ENCODE peak calls at places on chromosome 12, in seven cellular contexts. V is caudate nucleus, A is T-cell, O is heart left ventricle, R is neural crest cell, Q is Peyer's patch, E is AG08395. I is an unnamed sample.

GRCh38 chr12:102232446-102232845 is 34.8 kb upstream of the PMCH start:
- DNase-seq in V (no peak), A (no peak), O (no peak), R (no peak), Q (no peak), E (peak), I (peak)

GRCh38 chr12:103140217-103140616 is 182.7 kb downstream of the ASCL1 start:
- DNase-seq in V (no peak), A (no peak), O (no peak), R (no peak), Q (no peak), E (no peak), I (no peak)

GRCh38 chr12:55068416-55069010 is 48.7 kb downstream of the NEUROD4 start:
- DNase-seq in V (no peak), A (no peak), O (no peak), R (peak), Q (no peak), E (peak), I (peak)

GRCh38 chr12:62078020-62078419 is 182.2 kb upstream of the USP15 start:
- DNase-seq in V (no peak), A (no peak), O (no peak), R (no peak), Q (no peak), E (no peak), I (no peak)

GRCh38 chr12:123097521-123098084 is 53.3 kb downstream of the PITPNM2 start:
- DNase-seq in V (no peak), A (no peak), O (peak), R (no peak), Q (no peak), E (no peak), I (no peak)

GRCh38 chr12:90909069-90909676 is 45.8 kb downstream of the CCER1 start:
- DNase-seq in V (no peak), A (no peak), O (no peak), R (peak), Q (no peak), E (peak), I (peak)

GRCh38 chr12:52091869-52092268 is 12.4 kb downstream of the SMIM41 start:
- DNase-seq in V (no peak), A (no peak), O (no peak), R (no peak), Q (no peak), E (no peak), I (no peak)

GRCh38 chr12:131461096-131461495 is 249.8 kb upstream of the SFSWAP start:
- DNase-seq in V (no peak), A (no peak), O (no peak), R (no peak), Q (no peak), E (no peak), I (no peak)

GRCh38 chr12:25463005-25463404 is 90.1 kb downstream of the LMNTD1 start:
- DNase-seq in V (no peak), A (no peak), O (no peak), R (no peak), Q (no peak), E (no peak), I (no peak)

GRCh38 chr12:52023182-52023975 is 16.6 kb downstream of the TAMALIN start:
- DNase-seq in V (peak), A (peak), O (peak), R (peak), Q (peak), E (peak), I (peak)

GRCh38 chr12:752673-753400 is 458 bp downstream of the WNK1 start:
- DNase-seq in V (no peak), A (peak), O (peak), R (peak), Q (peak), E (peak), I (peak)

GRCh38 chr12:78406776-78407335 is 457.7 kb upstream of the SYT1 start:
- DNase-seq in V (no peak), A (no peak), O (no peak), R (no peak), Q (no peak), E (no peak), I (peak)

GRCh38 chr12:62761658-62762057 is 173.3 kb downstream of the PPM1H start:
- DNase-seq in V (no peak), A (no peak), O (peak), R (no peak), Q (no peak), E (peak), I (peak)

GRCh38 chr12:4562034-4562657 is at the start of gene DYRK4:
- DNase-seq in V (peak), A (no peak), O (peak), R (peak), Q (peak), E (peak), I (peak)

GRCh38 chr12:26195641-26196423 is 459 bp downstream of the SSPN start:
- DNase-seq in V (peak), A (no peak), O (peak), R (peak), Q (peak), E (peak), I (peak)

GRCh38 chr12:11719678-11720099 is 70.2 kb downstream of the ETV6 start:
- DNase-seq in V (no peak), A (no peak), O (peak), R (no peak), Q (no peak), E (peak), I (peak)

GRCh38 chr12:6547987-6548386 is 7.9 kb downstream of the IFFO1 start:
- DNase-seq in V (no peak), A (no peak), O (peak), R (no peak), Q (no peak), E (peak), I (peak)

GRCh38 chr12:48286665-48287064 is 64.1 kb downstream of the ZNF641 start:
- DNase-seq in V (no peak), A (no peak), O (no peak), R (peak), Q (no peak), E (no peak), I (no peak)